ENCODE peak calls at places on chromosomes 3 and 15, in ten cellular contexts. Y is AG09309; Q is neuronal stem cell; H is upper lobe of right lung; W is BE2C; F is CD4-positive, alpha-beta memory T cell; Z is IMR-90; G is tibial nerve; L is sigmoid colon; K is kidney epithelial cell. I is an unnamed sample.

GRCh38 chr3:195708626-195709481 is 11.9 kb upstream of the MUC20 start:
- DNase-seq in F (no peak), W (no peak), L (no peak), Q (no peak), H (no peak), G (no peak), Y (no peak), Z (no peak), K (no peak), I (peak; percentile 31)

GRCh38 chr3:159532577-159532976 is 456.1 kb upstream of the IL12A start:
- DNase-seq in Z (peak; percentile 4), H (no peak), Y (no peak), L (no peak), F (no peak), W (no peak), G (no peak), Q (no peak), K (no peak), I (no peak)

GRCh38 chr15:39199076-39199475 is 381.8 kb upstream of the THBS1 start:
- DNase-seq in Z (peak; percentile 69), G (no peak), H (no peak), W (peak; percentile 15), F (no peak), Y (no peak), L (peak; percentile 89), K (no peak), Q (no peak), I (no peak)

GRCh38 chr15:37480482-37480881 is 380.1 kb upstream of the MEIS2 start:
- DNase-seq in Z (no peak), K (no peak), H (no peak), Y (no peak), L (no peak), F (no peak), G (no peak), W (no peak), Q (no peak), I (no peak)

GRCh38 chr15:40593130-40593529 is 919 bp upstream of the KNL1 start:
- DNase-seq in Q (no peak), W (no peak), K (no peak), H (no peak), Y (no peak), Z (no peak), L (no peak), G (no peak), F (no peak), I (no peak)

GRCh38 chr3:42012378-42012934 is 50.6 kb upstream of the ULK4 start:
- DNase-seq in Z (no peak), Q (no peak), H (no peak), K (no peak), F (peak; percentile 63), W (no peak), Y (no peak), L (no peak), G (no peak), I (no peak)

GRCh38 chr3:58692484-58692883 is 25.9 kb upstream of the FAM3D start:
- DNase-seq in Y (no peak), G (no peak), H (no peak), Q (no peak), L (no peak), Z (no peak), W (no peak), K (no peak), F (no peak), I (no peak)

GRCh38 chr15:76342382-76343201 is 6.0 kb downstream of the ISL2 start:
- DNase-seq in F (no peak), H (no peak), K (no peak), W (no peak), G (no peak), L (peak; percentile 86), Y (no peak), Z (no peak), Q (no peak), I (no peak)

GRCh38 chr3:36650271-36650671 is 114.1 kb downstream of the DCLK3 start:
- DNase-seq in G (no peak), F (no peak), L (no peak), K (no peak), Z (peak; percentile 69), Q (no peak), H (no peak), Y (no peak), W (no peak), I (peak; percentile 56)

GRCh38 chr15:53710906-53711305 is 48.6 kb downstream of the WDR72 start:
- DNase-seq in G (no peak), Z (no peak), Q (peak; percentile 12), Y (no peak), H (no peak), F (no peak), W (no peak), K (no peak), L (no peak), I (no peak)

GRCh38 chr3:36647423-36647853 is 116.9 kb downstream of the DCLK3 start:
- DNase-seq in L (no peak), F (no peak), K (no peak), Y (no peak), W (no peak), H (no peak), Z (peak; percentile 20), Q (no peak), G (no peak), I (peak; percentile 23)

DNA sequence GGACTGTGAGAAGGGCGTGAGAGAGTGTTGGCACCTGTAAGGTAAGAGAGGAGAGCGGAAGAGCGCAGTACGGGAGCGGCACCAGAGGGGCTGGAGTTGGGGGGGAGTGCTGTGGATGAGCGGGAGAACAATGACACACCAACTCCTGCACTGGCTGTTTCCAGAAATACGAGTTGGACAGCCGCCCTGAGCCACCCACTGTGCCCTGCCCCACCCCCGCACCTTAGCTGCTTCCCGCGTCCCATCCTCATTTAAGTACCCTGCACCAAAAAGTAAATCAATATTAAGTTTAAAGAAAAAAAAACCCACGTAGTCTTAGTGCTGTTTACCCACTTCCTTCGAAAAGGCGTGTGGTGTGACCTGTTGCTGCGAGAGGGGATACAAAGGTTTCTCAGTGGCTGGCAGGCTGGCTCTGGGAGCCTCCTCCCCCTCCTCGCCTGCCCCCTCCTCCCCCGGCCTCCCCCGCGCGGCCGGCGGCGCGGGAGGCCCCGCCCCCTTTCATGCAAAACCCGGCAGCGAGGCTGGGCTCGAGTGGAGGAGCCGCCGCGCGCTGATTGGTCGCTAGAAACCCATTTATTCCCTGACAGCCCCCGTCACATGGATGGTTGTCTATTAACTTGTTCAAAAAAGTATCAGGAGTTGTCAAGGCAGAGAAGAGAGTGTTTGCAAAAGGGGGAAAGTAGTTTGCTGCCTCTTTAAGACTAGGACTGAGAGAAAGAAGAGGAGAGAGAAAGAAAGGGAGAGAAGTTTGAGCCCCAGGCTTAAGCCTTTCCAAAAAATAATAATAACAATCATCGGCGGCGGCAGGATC is at the start of gene SOX2:
- DNase-seq in G (peak; percentile 45), Y (no peak), Q (peak; percentile 95), Z (peak; percentile 4), L (peak; percentile 79), W (peak; percentile 92), K (peak; percentile 52), H (peak; percentile 80), F (no peak), I (peak; percentile 55)
- H3K4me3 ChIP-seq in G (peak within 1 kb of the TSS; percentile 47), Y (peak within 1 kb of the TSS; percentile 1), Q (peak within 1 kb of the TSS; percentile 95), Z (peak within 1 kb of the TSS; percentile 15), L (peak within 1 kb of the TSS; percentile 3), W (peak within 1 kb of the TSS; percentile 66), K (peak within 1 kb of the TSS; percentile 13), H (peak within 1 kb of the TSS; percentile 31), F (no peak within 1 kb of the TSS), I (peak within 1 kb of the TSS; percentile 53)

GRCh38 chr15:45117327-45118130 is 3.4 kb downstream of the DUOXA2 start:
- DNase-seq in F (no peak), Y (no peak), Q (no peak), G (no peak), H (peak; percentile 56), W (no peak), Z (no peak), K (no peak), L (no peak), I (no peak)
- H3K4me3 ChIP-seq in F (no peak overlapping the region), Y (no peak overlapping the region), Q (peak overlapping the region; percentile 34), G (no peak overlapping the region), H (peak overlapping the region; percentile 23), W (no peak overlapping the region), Z (no peak overlapping the region), K (no peak overlapping the region), L (no peak overlapping the region), I (peak overlapping the region; percentile 46)

GRCh38 chr3:166446986-166447385 is 609.8 kb upstream of the BCHE start:
- DNase-seq in L (no peak), K (no peak), Y (no peak), F (no peak), Q (no peak), G (no peak), Z (peak; percentile 55), W (no peak), H (no peak), I (no peak)

GRCh38 chr3:166444756-166445155 is 607.5 kb upstream of the BCHE start:
- DNase-seq in Z (peak; percentile 1), F (no peak), W (no peak), Q (no peak), G (no peak), Y (no peak), K (no peak), H (peak; percentile 48), L (no peak), I (no peak)

GRCh38 chr3:166445865-166446264 is 608.6 kb upstream of the BCHE start:
- DNase-seq in W (no peak), L (no peak), F (no peak), K (no peak), H (no peak), Y (no peak), G (no peak), Q (no peak), Z (peak; percentile 4), I (no peak)

GRCh38 chr3:166446291-166446690 is 609.1 kb upstream of the BCHE start:
- DNase-seq in Y (no peak), K (no peak), F (no peak), W (no peak), Q (no peak), L (no peak), Z (peak; percentile 78), H (no peak), G (no peak), I (no peak)

DNA sequence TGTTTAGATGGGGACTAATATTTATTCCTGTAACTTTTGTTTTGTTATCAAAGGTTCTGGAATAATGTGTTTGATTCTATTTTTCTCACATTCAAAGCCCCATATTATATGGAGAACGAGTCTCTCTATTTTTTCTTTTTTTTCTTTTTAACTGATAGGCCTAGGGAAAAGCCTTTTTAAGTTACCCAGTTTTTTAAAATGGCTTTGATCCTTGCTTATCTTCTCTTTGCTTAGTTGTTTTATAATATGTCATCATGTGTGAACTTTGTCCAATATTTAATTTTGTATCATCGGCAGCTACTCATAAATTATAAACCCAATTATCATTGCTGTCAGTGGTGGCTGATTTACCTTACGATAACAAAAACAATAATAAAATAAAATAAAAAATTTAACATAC is 610.3 kb upstream of the BCHE start:
- DNase-seq in G (no peak), F (no peak), Q (no peak), H (no peak), W (no peak), Z (no peak), Y (no peak), L (no peak), K (no peak), I (no peak)
- H3K4me3 ChIP-seq in G (no peak overlapping the region), F (no peak overlapping the region), Q (no peak overlapping the region), H (no peak overlapping the region), W (no peak overlapping the region), Z (no peak overlapping the region), Y (no peak overlapping the region), L (no peak overlapping the region), K (no peak overlapping the region), I (no peak overlapping the region)

DNA sequence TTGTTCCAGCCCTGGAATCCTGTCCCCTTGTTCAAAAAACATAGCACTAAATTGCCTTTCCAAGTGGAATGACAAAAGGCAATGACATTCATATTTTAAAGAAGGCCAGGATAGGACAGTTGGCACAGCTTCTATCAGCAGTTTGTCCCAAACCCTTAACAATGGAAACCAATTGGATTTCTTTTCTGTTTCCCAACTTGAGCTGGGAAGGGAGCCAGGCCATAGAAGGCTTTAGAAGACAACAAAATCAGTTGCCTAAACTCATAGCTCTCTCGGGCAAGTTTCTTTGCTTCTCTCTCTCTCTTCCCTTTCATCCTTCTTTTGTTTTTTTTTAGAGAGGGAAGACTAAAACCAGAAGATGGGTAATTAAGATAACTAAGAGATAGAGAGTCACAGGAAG is 227.7 kb upstream of the TPRG1 start:
- DNase-seq in K (no peak), Y (no peak), H (no peak), W (no peak), G (no peak), Q (no peak), L (no peak), F (no peak), Z (no peak), I (peak; percentile 32)
- H3K4me3 ChIP-seq in K (no peak overlapping the region), Y (no peak overlapping the region), H (no peak overlapping the region), W (no peak overlapping the region), G (no peak overlapping the region), Q (no peak overlapping the region), L (no peak overlapping the region), F (no peak overlapping the region), Z (no peak overlapping the region), I (no peak overlapping the region)